ENCODE peak calls at places on chromosomes 12 and 14, in four cellular contexts. Z, H, T and S are unnamed samples.

GRCh38 chr12:20547788-20548575 is 147.2 kb upstream of the SLCO1C1 start:
- DNase-seq in Z (no peak), H (no peak), T (no peak), S (no peak)

GRCh38 chr14:83342590-83342989 is 1808.9 kb upstream of the SEL1L start:
- DNase-seq in Z (no peak), H (no peak), T (no peak), S (no peak)

GRCh38 chr12:9598363-9598762 is 9.4 kb downstream of the KLRB1 start:
- DNase-seq in Z (no peak), H (no peak), T (no peak), S (no peak)

GRCh38 chr14:102829106-102829505 is 51.9 kb downstream of the TRAF3 start:
- DNase-seq in Z (no peak), H (no peak), T (no peak), S (no peak)

GRCh38 chr12:18549598-18549997 is 188.2 kb downstream of the PLCZ1 start:
- DNase-seq in Z (no peak), H (no peak), T (no peak), S (no peak)

GRCh38 chr14:54348001-54348611 is 48.7 kb upstream of the CDKN3 start:
- DNase-seq in Z (no peak), H (no peak), T (peak), S (no peak)

GRCh38 chr14:34678306-34678705 is 36.1 kb downstream of the CFL2 start:
- DNase-seq in Z (no peak), H (no peak), T (peak), S (no peak)

GRCh38 chr12:12726543-12727093 is 9.4 kb downstream of the CDKN1B start:
- DNase-seq in Z (no peak), H (no peak), T (peak), S (no peak)

GRCh38 chr12:130198663-130199060 is 36.4 kb downstream of the FZD10 start:
- DNase-seq in Z (no peak), H (no peak), T (no peak), S (no peak)

GRCh38 chr12:127393460-127393859 is 873.5 kb upstream of the TMEM132C start:
- DNase-seq in Z (no peak), H (no peak), T (no peak), S (no peak)

GRCh38 chr12:14575585-14575984 is 7.9 kb upstream of the PLBD1 start:
- DNase-seq in Z (no peak), H (no peak), T (no peak), S (no peak)

GRCh38 chr14:94823556-94824341 is 53.8 kb upstream of the GSC start:
- DNase-seq in Z (no peak), H (no peak), T (peak), S (no peak)

GRCh38 chr14:96827310-96827709 is 30.1 kb downstream of the VRK1 start:
- DNase-seq in Z (no peak), H (no peak), T (no peak), S (no peak)

GRCh38 chr14:68557648-68558047 is 235.2 kb downstream of the ZFP36L1 start:
- DNase-seq in Z (no peak), H (no peak), T (no peak), S (no peak)

GRCh38 chr12:52525661-52526499 is 5.7 kb upstream of the KRT5 start:
- DNase-seq in Z (no peak), H (no peak), T (no peak), S (no peak)

GRCh38 chr14:94571950-94572349 is 9.3 kb upstream of the SERPINA5 start:
- DNase-seq in Z (no peak), H (no peak), T (peak), S (no peak)

GRCh38 chr12:22794017-22794416 is 169.0 kb downstream of the ETNK1 start:
- DNase-seq in Z (no peak), H (no peak), T (no peak), S (no peak)
- H3K4me3 ChIP-seq in Z (no peak), H (no peak), T (no peak), S (no peak)

GRCh38 chr12:86914716-86915115 is 658.5 kb upstream of the MGAT4C start:
- DNase-seq in Z (no peak), H (no peak), T (peak), S (no peak)
- TF ChIP-seq CTCF in Z (peak), H (no peak), T (peak), S (peak)

GRCh38 chr12:29796823-29797263 is 13.1 kb upstream of the TMTC1 start:
- DNase-seq in Z (no peak), H (peak), T (peak), S (no peak)
- H3K27ac ChIP-seq in Z (no peak), H (no peak), T (no peak), S (no peak)

GRCh38 chr12:124281309-124281708 is 13.6 kb upstream of the RFLNA start:
- DNase-seq in Z (no peak), H (no peak), T (no peak), S (no peak)

GRCh38 chr12:124286414-124286813 is 8.5 kb upstream of the RFLNA start:
- DNase-seq in Z (peak), H (peak), T (peak), S (no peak)

GRCh38 chr12:124283326-124283725 is 11.6 kb upstream of the RFLNA start:
- DNase-seq in Z (no peak), H (no peak), T (no peak), S (no peak)

GRCh38 chr12:124286946-124287345 is 7.9 kb upstream of the RFLNA start:
- DNase-seq in Z (no peak), H (no peak), T (no peak), S (no peak)

GRCh38 chr12:124284368-124284767 is 10.5 kb upstream of the RFLNA start:
- DNase-seq in Z (no peak), H (no peak), T (no peak), S (no peak)
- H3K4me3 ChIP-seq in Z (no peak), H (no peak), T (no peak), S (no peak)

DNA sequence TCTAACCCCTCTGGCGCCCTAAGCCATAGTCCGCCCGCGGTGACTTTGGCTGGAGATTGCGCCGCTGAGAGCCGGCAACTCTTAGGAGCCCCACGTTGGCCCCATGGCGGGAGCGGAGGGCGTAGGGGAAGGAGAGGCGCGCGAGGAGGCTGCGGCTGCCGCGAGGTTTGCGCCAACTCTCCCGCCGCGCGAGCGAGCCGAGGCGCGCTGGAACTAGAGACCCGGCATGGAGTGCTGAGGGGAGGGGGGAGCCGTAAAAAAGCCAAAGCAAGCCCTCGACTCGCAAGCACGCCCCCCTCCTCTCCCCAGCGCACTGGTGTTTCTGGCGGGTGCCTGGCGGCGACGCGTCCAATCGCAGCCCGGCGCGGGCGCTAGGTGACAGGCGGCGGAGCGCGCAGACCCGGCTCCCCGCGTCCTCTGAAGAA is at the start of gene SYT10:
- DNase-seq in Z (no peak), H (no peak), T (peak), S (peak)
- TF ChIP-seq CTCF in Z (no peak), H (no peak), T (no peak), S (no peak)

DNA sequence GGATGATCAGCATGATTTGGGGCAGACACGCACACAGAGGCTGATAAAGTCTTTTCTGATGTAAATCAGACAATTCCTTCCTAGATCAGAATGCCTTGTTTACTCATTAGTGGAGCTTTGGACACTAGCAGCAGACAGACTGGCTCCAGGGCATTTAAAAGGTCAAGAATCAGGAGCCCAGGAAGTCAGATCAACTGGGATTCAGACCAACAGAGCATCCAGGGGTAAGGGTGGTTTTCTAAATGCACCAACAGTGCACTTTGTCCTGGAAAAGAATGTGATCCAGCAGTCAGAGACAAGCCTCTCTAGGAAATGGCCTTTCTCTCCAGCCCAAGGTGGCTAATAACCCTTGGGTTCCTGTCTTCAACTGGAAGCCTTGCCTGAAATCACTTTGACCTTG is 405.3 kb downstream of the MED13L start:
- DNase-seq in Z (no peak), H (no peak), T (no peak), S (no peak)
- H3K27ac ChIP-seq in Z (no peak), H (peak), T (no peak), S (no peak)

DNA sequence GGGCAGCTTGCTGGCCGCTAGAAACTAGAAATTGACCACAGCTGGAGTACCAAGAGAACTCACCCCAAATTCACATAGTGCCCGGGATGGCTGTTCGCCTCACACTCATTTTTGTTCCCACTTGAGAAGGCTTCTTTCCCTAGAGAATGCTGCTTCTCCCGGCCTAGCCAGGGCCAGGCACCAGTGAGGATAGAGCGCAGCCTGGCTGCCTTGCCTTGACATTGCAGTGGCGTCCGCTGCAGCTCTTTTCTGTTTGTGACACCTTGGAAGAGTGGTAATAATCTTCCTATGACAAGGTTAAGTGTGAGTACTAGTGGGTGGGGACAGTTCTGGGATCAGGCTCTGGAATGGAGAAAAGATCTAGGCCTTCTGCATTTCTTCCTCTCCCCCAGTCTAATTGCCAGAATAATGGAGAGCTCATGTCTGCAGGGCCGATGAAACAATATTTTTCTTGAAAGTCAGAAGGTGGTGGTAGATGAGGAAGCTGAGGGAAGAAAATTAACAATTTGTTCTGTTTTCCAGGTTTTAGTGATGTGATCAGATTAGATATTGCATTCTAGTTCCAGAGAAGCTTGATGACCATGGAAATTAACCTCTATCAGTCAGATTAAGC is 3.7 kb downstream of the TMEM253 start:
- DNase-seq in Z (peak), H (peak), T (peak), S (peak)
- H3K4me3 ChIP-seq in Z (peak), H (peak), T (peak), S (peak)